ENCODE peak calls at places on chromosomes 3 and 15, in eight cellular contexts. One of them, this sample, is unnamed.

GRCh38 chr3:161096771-161097367 is 8.3 kb downstream of the B3GALNT1 start:
- DNase-seq in nephron progenitor cell: no peak
- DNase-seq in T follicular helper cell: no peak
- DNase-seq in AG08396: no peak
- DNase-seq in DMS153: peak
- DNase-seq in Daoy: no peak
- DNase-seq in GM13976: no peak
- DNase-seq in AG10803: no peak
- DNase-seq in this sample: peak

GRCh38 chr3:101847328-101847727 is 2.0 kb upstream of the NFKBIZ start:
- DNase-seq in AG08396: no peak
- DNase-seq in GM13976: no peak
- DNase-seq in DMS153: no peak
- DNase-seq in nephron progenitor cell: no peak
- DNase-seq in AG10803: no peak
- DNase-seq in T follicular helper cell: no peak
- DNase-seq in Daoy: no peak
- DNase-seq in this sample: no peak

GRCh38 chr3:86937306-86937791 is 53.6 kb downstream of the VGLL3 start:
- DNase-seq in DMS153: no peak
- DNase-seq in AG08396: peak
- DNase-seq in Daoy: no peak
- DNase-seq in GM13976: no peak
- DNase-seq in AG10803: peak
- DNase-seq in nephron progenitor cell: no peak
- DNase-seq in T follicular helper cell: no peak
- DNase-seq in this sample: no peak

GRCh38 chr15:85542895-85543331 is 162.5 kb downstream of the AKAP13 start:
- DNase-seq in DMS153: peak
- DNase-seq in nephron progenitor cell: no peak
- DNase-seq in Daoy: no peak
- DNase-seq in T follicular helper cell: no peak
- DNase-seq in AG08396: no peak
- DNase-seq in AG10803: no peak
- DNase-seq in GM13976: no peak
- DNase-seq in this sample: no peak

GRCh38 chr15:49116108-49116507 is 39.3 kb downstream of the COPS2 start:
- DNase-seq in GM13976: no peak
- DNase-seq in AG08396: no peak
- DNase-seq in AG10803: no peak
- DNase-seq in DMS153: no peak
- DNase-seq in nephron progenitor cell: no peak
- DNase-seq in Daoy: no peak
- DNase-seq in T follicular helper cell: no peak
- DNase-seq in this sample: no peak

GRCh38 chr3:105846809-105847208 is 22.0 kb downstream of the CBLB start:
- DNase-seq in GM13976: no peak
- DNase-seq in Daoy: no peak
- DNase-seq in AG08396: no peak
- DNase-seq in T follicular helper cell: no peak
- DNase-seq in DMS153: no peak
- DNase-seq in AG10803: no peak
- DNase-seq in nephron progenitor cell: no peak
- DNase-seq in this sample: no peak

GRCh38 chr15:69305204-69305931 is 6.7 kb downstream of the PAQR5 start:
- DNase-seq in GM13976: no peak
- DNase-seq in AG08396: peak
- DNase-seq in DMS153: no peak
- DNase-seq in AG10803: peak
- DNase-seq in T follicular helper cell: no peak
- DNase-seq in nephron progenitor cell: no peak
- DNase-seq in Daoy: peak
- DNase-seq in this sample: no peak

GRCh38 chr15:85992224-85992623 is 87.4 kb upstream of the AGBL1 start:
- DNase-seq in AG10803: no peak
- DNase-seq in Daoy: no peak
- DNase-seq in DMS153: no peak
- DNase-seq in GM13976: no peak
- DNase-seq in AG08396: no peak
- DNase-seq in nephron progenitor cell: no peak
- DNase-seq in T follicular helper cell: no peak
- DNase-seq in this sample: no peak

GRCh38 chr15:64634020-64634419 is 141.4 kb downstream of the RBPMS2 start:
- DNase-seq in Daoy: peak
- DNase-seq in GM13976: peak
- DNase-seq in T follicular helper cell: no peak
- DNase-seq in AG08396: no peak
- DNase-seq in nephron progenitor cell: no peak
- DNase-seq in DMS153: no peak
- DNase-seq in AG10803: no peak
- DNase-seq in this sample: no peak

GRCh38 chr3:168579010-168579409 is 483.3 kb upstream of the GOLIM4 start:
- DNase-seq in DMS153: no peak
- DNase-seq in GM13976: no peak
- DNase-seq in AG10803: no peak
- DNase-seq in nephron progenitor cell: no peak
- DNase-seq in Daoy: no peak
- DNase-seq in AG08396: no peak
- DNase-seq in T follicular helper cell: no peak
- DNase-seq in this sample: no peak

GRCh38 chr3:29695201-29695904 is 414.5 kb downstream of the RBMS3 start:
- DNase-seq in T follicular helper cell: no peak
- DNase-seq in Daoy: no peak
- DNase-seq in GM13976: no peak
- DNase-seq in nephron progenitor cell: no peak
- DNase-seq in DMS153: no peak
- DNase-seq in AG10803: peak
- DNase-seq in AG08396: peak
- DNase-seq in this sample: no peak

GRCh38 chr3:111072016-111072891 is 638 bp downstream of the NECTIN3 start:
- DNase-seq in GM13976: peak
- DNase-seq in T follicular helper cell: no peak
- DNase-seq in AG08396: peak
- DNase-seq in nephron progenitor cell: peak
- DNase-seq in DMS153: no peak
- DNase-seq in AG10803: peak
- DNase-seq in Daoy: peak
- DNase-seq in this sample: peak

GRCh38 chr3:56222866-56223265 is 245.4 kb downstream of the ERC2 start:
- DNase-seq in GM13976: no peak
- DNase-seq in AG08396: no peak
- DNase-seq in AG10803: no peak
- DNase-seq in nephron progenitor cell: no peak
- DNase-seq in Daoy: no peak
- DNase-seq in T follicular helper cell: no peak
- DNase-seq in DMS153: no peak
- DNase-seq in this sample: no peak

GRCh38 chr15:70284438-70285214 is 186.9 kb upstream of the TLE3 start:
- DNase-seq in DMS153: no peak
- DNase-seq in AG10803: peak
- DNase-seq in GM13976: no peak
- DNase-seq in Daoy: no peak
- DNase-seq in T follicular helper cell: no peak
- DNase-seq in nephron progenitor cell: no peak
- DNase-seq in AG08396: no peak
- DNase-seq in this sample: no peak

GRCh38 chr3:150300376-150300775 is 107.7 kb upstream of the TSC22D2 start:
- DNase-seq in AG10803: no peak
- DNase-seq in nephron progenitor cell: no peak
- DNase-seq in GM13976: no peak
- DNase-seq in Daoy: peak
- DNase-seq in T follicular helper cell: no peak
- DNase-seq in DMS153: no peak
- DNase-seq in AG08396: no peak
- DNase-seq in this sample: no peak

GRCh38 chr3:188772886-188773285 is 398.9 kb upstream of the TPRG1 start:
- DNase-seq in AG10803: peak
- DNase-seq in DMS153: no peak
- DNase-seq in nephron progenitor cell: no peak
- DNase-seq in GM13976: no peak
- DNase-seq in T follicular helper cell: no peak
- DNase-seq in AG08396: peak
- DNase-seq in Daoy: peak
- DNase-seq in this sample: no peak

GRCh38 chr15:85711590-85712192 is 83.0 kb downstream of the KLHL25 start:
- DNase-seq in T follicular helper cell: no peak
- DNase-seq in DMS153: no peak
- DNase-seq in nephron progenitor cell: no peak
- DNase-seq in AG08396: no peak
- DNase-seq in AG10803: no peak
- DNase-seq in Daoy: no peak
- DNase-seq in GM13976: no peak
- DNase-seq in this sample: no peak

GRCh38 chr3:48086736-48087470 is 70.7 kb upstream of the MAP4 start:
- DNase-seq in GM13976: no peak
- DNase-seq in nephron progenitor cell: no peak
- DNase-seq in T follicular helper cell: no peak
- DNase-seq in AG10803: peak
- DNase-seq in AG08396: peak
- DNase-seq in DMS153: no peak
- DNase-seq in Daoy: peak
- DNase-seq in this sample: no peak

GRCh38 chr3:83230841-83231240 is 1469.4 kb upstream of the GBE1 start:
- DNase-seq in nephron progenitor cell: no peak
- DNase-seq in AG08396: no peak
- DNase-seq in T follicular helper cell: no peak
- DNase-seq in AG10803: no peak
- DNase-seq in DMS153: no peak
- DNase-seq in Daoy: no peak
- DNase-seq in GM13976: no peak
- DNase-seq in this sample: peak

GRCh38 chr15:40439461-40440299 is 1.1 kb upstream of the BAHD1 start:
- DNase-seq in Daoy: peak
- DNase-seq in GM13976: peak
- DNase-seq in AG08396: peak
- DNase-seq in T follicular helper cell: no peak
- DNase-seq in AG10803: no peak
- DNase-seq in nephron progenitor cell: peak
- DNase-seq in DMS153: no peak
- DNase-seq in this sample: peak

GRCh38 chr15:37095197-37095992 is 5.0 kb downstream of the MEIS2 start:
- DNase-seq in nephron progenitor cell: peak
- DNase-seq in T follicular helper cell: no peak
- DNase-seq in DMS153: no peak
- DNase-seq in GM13976: peak
- DNase-seq in AG10803: no peak
- DNase-seq in AG08396: no peak
- DNase-seq in Daoy: no peak
- DNase-seq in this sample: peak

GRCh38 chr3:53702776-53703175 is 143.4 kb downstream of the CHDH start:
- DNase-seq in DMS153: no peak
- DNase-seq in AG08396: no peak
- DNase-seq in nephron progenitor cell: no peak
- DNase-seq in Daoy: no peak
- DNase-seq in GM13976: no peak
- DNase-seq in AG10803: no peak
- DNase-seq in T follicular helper cell: no peak
- DNase-seq in this sample: no peak

GRCh38 chr3:122857019-122857418 is 62.1 kb downstream of the SLC49A4 start:
- DNase-seq in AG08396: peak
- DNase-seq in AG10803: peak
- DNase-seq in GM13976: peak
- DNase-seq in DMS153: no peak
- DNase-seq in T follicular helper cell: no peak
- DNase-seq in nephron progenitor cell: no peak
- DNase-seq in Daoy: no peak
- DNase-seq in this sample: no peak

GRCh38 chr15:75661041-75661778 is 13.5 kb downstream of the SNX33 start:
- DNase-seq in AG10803: peak
- DNase-seq in Daoy: peak
- DNase-seq in DMS153: no peak
- DNase-seq in nephron progenitor cell: peak
- DNase-seq in T follicular helper cell: no peak
- DNase-seq in GM13976: no peak
- DNase-seq in AG08396: peak
- DNase-seq in this sample: peak

GRCh38 chr15:40511472-40512133 is 40.8 kb downstream of the CHST14 start:
- DNase-seq in AG10803: peak
- DNase-seq in GM13976: peak
- DNase-seq in AG08396: peak
- DNase-seq in T follicular helper cell: no peak
- DNase-seq in DMS153: no peak
- DNase-seq in nephron progenitor cell: peak
- DNase-seq in Daoy: peak
- DNase-seq in this sample: peak

GRCh38 chr15:42152196-42152920 is 4.1 kb downstream of the PLA2G4F start:
- DNase-seq in Daoy: no peak
- DNase-seq in T follicular helper cell: no peak
- DNase-seq in nephron progenitor cell: no peak
- DNase-seq in DMS153: no peak
- DNase-seq in AG10803: peak
- DNase-seq in GM13976: no peak
- DNase-seq in AG08396: no peak
- DNase-seq in this sample: no peak

GRCh38 chr3:189908646-189909045 is 212.1 kb downstream of the P3H2 start:
- DNase-seq in GM13976: no peak
- DNase-seq in AG10803: peak
- DNase-seq in DMS153: no peak
- DNase-seq in T follicular helper cell: no peak
- DNase-seq in AG08396: peak
- DNase-seq in Daoy: peak
- DNase-seq in nephron progenitor cell: no peak
- DNase-seq in this sample: no peak

GRCh38 chr3:113825090-113825489 is 13.5 kb upstream of the GRAMD1C start:
- DNase-seq in AG08396: no peak
- DNase-seq in GM13976: peak
- DNase-seq in AG10803: no peak
- DNase-seq in T follicular helper cell: no peak
- DNase-seq in nephron progenitor cell: no peak
- DNase-seq in Daoy: peak
- DNase-seq in DMS153: no peak
- DNase-seq in this sample: peak

GRCh38 chr3:186931487-186932280 is 1.4 kb downstream of the ST6GAL1 start:
- DNase-seq in nephron progenitor cell: peak
- DNase-seq in GM13976: peak
- DNase-seq in DMS153: no peak
- DNase-seq in Daoy: peak
- DNase-seq in AG10803: no peak
- DNase-seq in T follicular helper cell: no peak
- DNase-seq in AG08396: no peak
- DNase-seq in this sample: peak

GRCh38 chr3:58059349-58060321 is 51.4 kb downstream of the FLNB start:
- DNase-seq in Daoy: peak
- DNase-seq in GM13976: no peak
- DNase-seq in T follicular helper cell: no peak
- DNase-seq in nephron progenitor cell: peak
- DNase-seq in AG08396: peak
- DNase-seq in DMS153: no peak
- DNase-seq in AG10803: peak
- DNase-seq in this sample: no peak

GRCh38 chr15:85865070-85865684 is 70.5 kb upstream of the KLHL25 start:
- DNase-seq in DMS153: no peak
- DNase-seq in T follicular helper cell: no peak
- DNase-seq in AG08396: peak
- DNase-seq in Daoy: peak
- DNase-seq in nephron progenitor cell: peak
- DNase-seq in GM13976: peak
- DNase-seq in AG10803: peak
- DNase-seq in this sample: peak

GRCh38 chr3:58724376-58724775 is 57.8 kb upstream of the FAM3D start:
- DNase-seq in DMS153: no peak
- DNase-seq in GM13976: no peak
- DNase-seq in T follicular helper cell: no peak
- DNase-seq in AG08396: no peak
- DNase-seq in Daoy: no peak
- DNase-seq in nephron progenitor cell: no peak
- DNase-seq in AG10803: no peak
- DNase-seq in this sample: no peak

GRCh38 chr15:71434774-71435173 is 319.5 kb downstream of the THSD4 start:
- DNase-seq in T follicular helper cell: no peak
- DNase-seq in Daoy: no peak
- DNase-seq in GM13976: no peak
- DNase-seq in AG08396: no peak
- DNase-seq in AG10803: no peak
- DNase-seq in nephron progenitor cell: no peak
- DNase-seq in DMS153: no peak
- DNase-seq in this sample: no peak

GRCh38 chr3:197994736-197995135 is 34.7 kb downstream of the LMLN start:
- DNase-seq in T follicular helper cell: no peak
- DNase-seq in AG08396: no peak
- DNase-seq in DMS153: no peak
- DNase-seq in GM13976: no peak
- DNase-seq in nephron progenitor cell: no peak
- DNase-seq in AG10803: no peak
- DNase-seq in Daoy: no peak
- DNase-seq in this sample: no peak